ENCODE peak calls at places on chromosomes 1 and 21, in five cellular contexts. N, X, T, D and Y are unnamed samples.

GRCh38 chr1:234893725-234894630 is 234.7 kb downstream of the TOMM20 start:
- DNase-seq in N (no peak), X (no peak), T (no peak), D (no peak), Y (no peak)

GRCh38 chr1:37240897-37241296 is 206.6 kb upstream of the GRIK3 start:
- DNase-seq in N (no peak), X (no peak), T (no peak), D (no peak), Y (peak; percentile 17)

GRCh38 chr1:116857092-116857491 is 52.6 kb upstream of the PTGFRN start:
- DNase-seq in N (no peak), X (no peak), T (no peak), D (no peak), Y (no peak)

GRCh38 chr1:205631727-205632373 is at the start of gene ELK4:
- DNase-seq in N (peak; percentile 99), X (peak; percentile 99), T (peak; percentile 99), D (peak; percentile 99), Y (peak; percentile 99)

GRCh38 chr1:3277121-3277520 is 177.3 kb upstream of the ARHGEF16 start:
- DNase-seq in N (no peak), X (no peak), T (no peak), D (no peak), Y (no peak)

GRCh38 chr1:247864644-247865043 is 7.7 kb downstream of the TRIM58 start:
- DNase-seq in N (no peak), X (no peak), T (no peak), D (no peak), Y (no peak)

GRCh38 chr1:24888971-24889670 is 41.0 kb downstream of the RUNX3 start:
- DNase-seq in N (peak; percentile 17), X (no peak), T (peak; percentile 5), D (peak; percentile 5), Y (no peak)

GRCh38 chr1:27098447-27099153 is 56.3 kb downstream of the SLC9A1 start:
- DNase-seq in N (peak; percentile 78), X (no peak), T (no peak), D (no peak), Y (no peak)

GRCh38 chr1:33971018-33971710 is 107.3 kb downstream of the HMGB4 start:
- DNase-seq in N (no peak), X (no peak), T (peak; percentile 30), D (no peak), Y (no peak)

GRCh38 chr1:182795563-182796228 is 6.1 kb downstream of the NPL start:
- DNase-seq in N (no peak), X (no peak), T (no peak), D (no peak), Y (no peak)

GRCh38 chr1:154851392-154852177 is 18.5 kb downstream of the KCNN3 start:
- DNase-seq in N (no peak), X (peak; percentile 87), T (no peak), D (no peak), Y (peak; percentile 66)

GRCh38 chr1:176903474-176903873 is 261.0 kb downstream of the ASTN1 start:
- DNase-seq in N (no peak), X (no peak), T (no peak), D (no peak), Y (no peak)

GRCh38 chr1:47703981-47704596 is 266.2 kb downstream of the FOXD2 start:
- DNase-seq in N (no peak), X (no peak), T (peak; percentile 12), D (no peak), Y (no peak)

GRCh38 chr1:6586404-6586816 is 6.6 kb downstream of the ZBTB48 start:
- DNase-seq in N (no peak), X (peak; percentile 78), T (no peak), D (no peak), Y (no peak)

GRCh38 chr1:64519921-64520320 is 50.0 kb downstream of the CACHD1 start:
- DNase-seq in N (no peak), X (no peak), T (no peak), D (no peak), Y (no peak)

GRCh38 chr1:69568435-69569280 is 936 bp downstream of the LRRC7 start:
- DNase-seq in N (no peak), X (no peak), T (no peak), D (no peak), Y (no peak)

GRCh38 chr1:172867216-172867828 is 183.4 kb downstream of the TNFSF18 start:
- DNase-seq in N (no peak), X (no peak), T (no peak), D (no peak), Y (no peak)

DNA sequence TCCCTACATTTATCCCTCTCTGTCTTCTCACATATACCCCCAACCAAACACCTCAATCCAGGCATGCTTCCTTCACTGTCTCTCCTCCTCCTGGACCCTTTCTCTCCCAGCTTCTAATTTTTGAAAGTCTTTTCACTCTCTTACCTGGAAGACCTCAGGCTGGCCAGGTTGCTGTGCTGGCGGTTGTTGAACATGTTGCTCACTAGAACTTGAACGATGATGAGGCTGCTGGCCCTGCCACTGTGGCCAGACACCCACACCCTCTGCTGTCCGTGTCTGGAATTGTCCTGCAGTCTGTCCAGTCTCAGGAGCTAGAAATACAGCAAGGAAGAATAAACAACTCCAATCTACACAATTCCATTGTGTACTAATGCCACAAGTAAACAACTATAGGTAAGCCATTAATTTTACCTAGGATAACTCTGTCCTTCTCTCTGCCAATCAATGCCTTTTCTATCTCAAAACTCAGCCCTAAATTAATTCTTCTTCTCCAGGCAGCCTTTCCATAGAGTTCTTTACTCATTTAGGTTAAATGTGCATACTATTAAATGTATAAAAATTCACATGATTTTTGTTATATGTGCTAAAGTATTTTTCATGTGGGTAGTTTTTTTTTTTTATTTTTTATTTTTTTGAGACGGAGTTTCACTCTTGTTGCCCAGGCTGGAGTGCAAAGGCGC is 5.1 kb upstream of the CTSK start:
- DNase-seq in N (peak; percentile 75), X (peak; percentile 74), T (peak; percentile 76), D (no peak), Y (peak; percentile 45)
- TF ChIP-seq CTCF in N (peak; percentile 62), X (no peak), T (peak; percentile 97), D (no peak), Y (peak; percentile 63)

DNA sequence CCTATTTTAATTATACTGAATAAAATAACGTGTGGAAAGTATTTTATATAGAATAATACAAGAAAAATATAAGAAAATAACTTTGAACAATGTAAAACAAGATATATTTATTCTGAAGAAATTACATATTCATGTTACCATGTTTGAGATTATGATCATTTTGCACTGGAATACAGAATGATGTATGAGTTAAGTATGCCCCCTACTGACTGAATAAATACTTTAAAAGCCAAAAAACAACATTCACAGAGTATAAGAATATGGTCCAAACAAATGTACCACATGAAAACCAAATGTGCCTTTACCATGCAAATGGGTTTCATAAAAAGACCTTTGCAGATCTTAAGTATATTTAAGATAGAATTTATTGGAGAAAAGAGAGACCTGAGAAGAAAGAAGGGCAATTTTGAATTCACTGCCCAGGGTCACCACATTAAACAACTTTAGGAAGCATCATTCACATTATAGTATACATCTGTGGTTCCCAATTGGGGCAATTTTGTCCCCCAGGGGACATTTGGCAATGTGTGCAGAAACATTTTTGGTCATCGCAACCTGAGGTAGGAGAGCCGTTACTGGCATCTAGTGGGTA is 136.6 kb upstream of the GFI1 start:
- DNase-seq in N (no peak), X (no peak), T (peak; percentile 7), D (no peak), Y (no peak)
- TF ChIP-seq CTCF in N (peak; percentile 37), X (no peak), T (peak; percentile 38), D (no peak), Y (peak; percentile 30)

GRCh38 chr1:31765041-31765467 is 914 bp upstream of the ADGRB2 start:
- DNase-seq in N (no peak), X (no peak), T (no peak), D (no peak), Y (peak; percentile 59)

GRCh38 chr1:31768939-31769704 is 5.0 kb upstream of the ADGRB2 start:
- DNase-seq in N (no peak), X (no peak), T (no peak), D (no peak), Y (no peak)

GRCh38 chr1:31765516-31765915 is 1.4 kb upstream of the ADGRB2 start:
- DNase-seq in N (no peak), X (no peak), T (no peak), D (no peak), Y (no peak)

GRCh38 chr1:31768407-31768806 is 4.3 kb upstream of the ADGRB2 start:
- DNase-seq in N (no peak), X (no peak), T (no peak), D (no peak), Y (no peak)

DNA sequence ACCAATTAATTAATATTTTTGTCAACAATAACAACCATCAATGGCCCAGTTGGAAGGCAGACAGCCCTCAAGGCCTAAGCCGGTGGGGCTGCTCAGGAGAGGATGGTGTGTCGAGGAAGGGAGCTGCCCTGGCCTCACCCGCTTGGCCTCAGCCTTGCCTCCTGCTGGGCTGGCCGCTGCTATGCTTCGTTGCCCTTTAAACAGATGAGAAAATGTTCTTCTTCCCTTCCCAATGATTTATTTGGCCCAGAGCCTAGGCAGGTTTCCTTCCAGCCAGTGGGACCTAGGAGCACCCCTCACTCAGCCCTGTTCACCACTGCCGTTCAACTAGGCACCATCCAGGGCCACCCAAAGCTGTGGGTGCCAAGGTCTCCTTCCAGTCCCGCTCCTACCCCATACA is 3.1 kb upstream of the ADGRB2 start:
- DNase-seq in N (no peak), X (no peak), T (no peak), D (no peak), Y (no peak)
- TF ChIP-seq CTCF in N (no peak), X (no peak), T (no peak), D (no peak), Y (no peak)

GRCh38 chr21:16419188-16419874 is 689.5 kb downstream of the USP25 start:
- DNase-seq in N (peak; percentile 81), X (peak; percentile 88), T (peak; percentile 65), D (peak; percentile 85), Y (peak; percentile 3)

GRCh38 chr21:16422702-16423101 is 692.9 kb downstream of the USP25 start:
- DNase-seq in N (no peak), X (no peak), T (no peak), D (no peak), Y (no peak)

GRCh38 chr21:16418211-16418610 is 688.4 kb downstream of the USP25 start:
- DNase-seq in N (no peak), X (no peak), T (peak; percentile 43), D (no peak), Y (no peak)

GRCh38 chr21:16418663-16419062 is 688.9 kb downstream of the USP25 start:
- DNase-seq in N (no peak), X (no peak), T (no peak), D (no peak), Y (no peak)

GRCh38 chr21:16420086-16420724 is 690.4 kb downstream of the USP25 start:
- DNase-seq in N (no peak), X (peak; percentile 71), T (peak; percentile 59), D (no peak), Y (no peak)
- TF ChIP-seq CTCF in N (no peak), X (no peak), T (no peak), D (no peak), Y (no peak)

GRCh38 chr1:51768971-51769601 is 109.4 kb downstream of the NRDC start:
- DNase-seq in N (no peak), X (no peak), T (peak; percentile 75), D (no peak), Y (peak; percentile 4)
- TF ChIP-seq CTCF in N (peak; percentile 66), X (peak; percentile 66), T (peak; percentile 82), D (peak; percentile 75), Y (peak; percentile 71)